ENCODE peak calls at places on chromosomes 1 and 21, in seven cellular contexts. P is cardiac muscle cell, U is GM12865, T is lung, N is uterus, A is suprapubic skin, C is MCF 10A. L is an unnamed sample.

GRCh38 chr21:36858320-36858957 is 108.0 kb downstream of the HLCS start:
- DNase-seq in P (no peak), U (no peak), T (peak; percentile 27), N (no peak), A (no peak), C (no peak), L (no peak)

GRCh38 chr1:70528591-70529333 is 117.7 kb downstream of the CTH start:
- DNase-seq in P (peak; percentile 41), U (peak; percentile 38), T (no peak), N (peak; percentile 30), A (no peak), C (peak; percentile 39), L (peak; percentile 38)

GRCh38 chr1:214378492-214378891 is 97.5 kb downstream of the SMYD2 start:
- DNase-seq in P (no peak), U (no peak), T (no peak), N (no peak), A (no peak), C (no peak), L (no peak)

GRCh38 chr1:163084330-163084729 is 15.2 kb downstream of the RGS4 start:
- DNase-seq in P (no peak), U (no peak), T (no peak), N (no peak), A (no peak), C (no peak), L (no peak)

GRCh38 chr1:35660581-35661473 is 19.5 kb upstream of the PSMB2 start:
- DNase-seq in P (peak; percentile 83), U (peak; percentile 21), T (no peak), N (no peak), A (no peak), C (peak; percentile 53), L (peak; percentile 58)

GRCh38 chr1:212814989-212815388 is 23.3 kb downstream of the TATDN3 start:
- DNase-seq in P (peak; percentile 21), U (no peak), T (no peak), N (no peak), A (no peak), C (peak; percentile 57), L (no peak)

GRCh38 chr1:22133928-22134324 is 9.0 kb downstream of the WNT4 start:
- DNase-seq in P (no peak), U (no peak), T (no peak), N (no peak), A (no peak), C (no peak), L (no peak)

GRCh38 chr21:32334980-32335471 is 36.4 kb downstream of the MRAP start:
- DNase-seq in P (no peak), U (no peak), T (no peak), N (no peak), A (no peak), C (no peak), L (no peak)

GRCh38 chr1:108320851-108321250 is 77.0 kb upstream of the NBPF4 start:
- DNase-seq in P (no peak), U (no peak), T (no peak), N (no peak), A (no peak), C (no peak), L (no peak)

GRCh38 chr1:205271277-205271676 is 43.5 kb downstream of the TMCC2 start:
- DNase-seq in P (peak; percentile 53), U (no peak), T (no peak), N (no peak), A (no peak), C (no peak), L (no peak)

GRCh38 chr21:38769253-38769780 is 36.4 kb upstream of the ETS2 start:
- DNase-seq in P (peak; percentile 25), U (no peak), T (no peak), N (no peak), A (no peak), C (no peak), L (no peak)

GRCh38 chr1:40384413-40384762 is 10.9 kb downstream of the SMAP2 start:
- DNase-seq in P (peak; percentile 25), U (peak; percentile 61), T (no peak), N (no peak), A (no peak), C (no peak), L (no peak)

DNA sequence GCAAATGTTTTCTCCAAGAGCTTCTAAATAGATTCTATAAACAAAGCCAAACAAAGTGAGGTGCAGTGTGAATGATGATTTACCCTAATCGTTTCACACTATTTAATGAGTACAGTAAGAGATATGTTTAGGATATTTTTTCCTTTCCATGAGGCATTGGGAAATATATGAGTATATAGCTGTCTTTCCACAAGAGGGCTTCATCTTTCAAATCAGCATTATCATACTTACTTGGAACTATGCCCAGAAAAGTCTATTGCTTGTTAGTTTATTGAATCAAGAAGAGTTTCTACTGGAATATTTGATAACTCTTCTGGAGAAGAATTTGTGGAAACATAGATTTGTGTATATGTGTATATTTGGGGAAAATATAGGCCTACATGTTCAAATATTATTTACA is 277.1 kb upstream of the BRINP3 start:
- DNase-seq in P (peak; percentile 75), U (no peak), T (no peak), N (no peak), A (no peak), C (peak; percentile 76), L (no peak)
- TF ChIP-seq CTCF in P (peak; percentile 16), U (no peak), T (no peak), N (no peak), A (no peak), C (peak; percentile 41), L (no peak)

DNA sequence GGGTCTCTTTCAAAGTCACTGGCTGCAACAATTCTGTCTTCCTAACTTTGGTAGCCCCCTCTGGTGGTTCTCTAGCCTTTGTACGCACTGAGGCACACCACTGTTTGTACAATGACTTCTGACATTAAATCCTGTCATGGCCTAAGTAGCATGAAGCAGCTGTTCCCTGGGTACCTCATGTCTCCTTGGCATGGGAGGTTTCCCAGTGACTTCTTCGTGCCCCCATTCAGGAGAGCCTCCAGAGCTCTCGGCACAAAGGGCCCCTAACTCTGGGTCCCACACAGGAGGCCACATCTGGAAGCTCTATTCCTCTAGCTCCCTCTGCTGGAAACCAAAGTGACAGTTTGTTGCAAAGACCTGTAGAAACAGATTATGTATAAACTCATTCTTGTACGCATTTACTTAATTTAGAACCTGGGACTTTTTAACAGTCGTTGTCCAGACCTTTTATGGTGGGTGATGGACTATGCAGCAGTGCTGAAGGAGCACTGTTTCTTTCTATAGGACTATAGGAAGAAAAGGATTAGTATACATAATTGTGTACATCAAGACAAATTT is 13.4 kb downstream of the SWT1 start:
- DNase-seq in P (peak; percentile 74), U (peak; percentile 63), T (no peak), N (peak; percentile 18), A (no peak), C (peak; percentile 84), L (peak; percentile 49)
- TF ChIP-seq CTCF in P (peak; percentile 78), U (peak; percentile 60), T (peak; percentile 30), N (peak; percentile 32), A (peak; percentile 44), C (peak; percentile 80), L (peak; percentile 64)

DNA sequence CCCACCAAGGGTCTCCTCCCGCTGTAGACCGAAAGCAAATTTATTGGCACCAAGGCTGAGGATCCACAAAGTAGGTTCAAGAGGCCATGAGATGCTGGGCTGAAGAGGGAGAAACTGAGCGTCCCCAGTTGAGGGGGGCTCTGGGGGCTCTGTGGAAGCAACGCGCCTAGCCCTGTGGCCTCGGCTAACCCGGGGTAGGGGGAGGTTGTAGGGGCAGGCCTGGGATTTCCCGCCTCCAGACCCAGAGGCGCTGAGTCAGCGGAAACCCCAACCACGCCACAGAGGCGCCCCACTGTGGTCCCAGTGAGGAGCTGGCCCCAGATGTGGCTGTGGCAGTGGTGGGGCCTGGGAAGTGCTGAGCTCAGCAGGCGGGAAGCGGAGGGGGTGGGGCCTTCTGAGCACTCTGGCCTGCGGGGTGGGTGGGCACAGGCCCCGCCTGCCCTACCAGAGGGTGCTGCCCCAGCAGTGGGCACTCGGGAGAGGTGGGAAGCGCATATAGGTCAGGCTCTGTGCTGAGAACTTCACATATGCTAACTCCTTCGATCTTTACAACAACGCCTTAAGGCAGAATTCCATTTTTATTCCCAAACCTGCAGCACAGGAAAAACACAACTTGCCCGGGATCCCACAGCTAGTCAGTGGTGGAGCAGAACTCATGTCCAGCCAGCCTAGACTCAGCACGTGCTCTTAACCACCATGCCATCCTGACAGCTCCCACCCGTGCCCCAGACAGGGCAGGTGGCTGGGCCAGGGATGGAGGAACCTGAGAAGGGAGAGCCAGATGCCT is 1.5 kb upstream of the COL16A1 start:
- DNase-seq in P (peak; percentile 77), U (peak; percentile 70), T (peak; percentile 37), N (peak; percentile 63), A (no peak), C (peak; percentile 66), L (peak; percentile 28)
- TF ChIP-seq CTCF in P (peak; percentile 42), U (peak; percentile 40), T (no peak), N (peak; percentile 49), A (peak; percentile 25), C (peak; percentile 25), L (no peak)

GRCh38 chr1:24861821-24862727 is 68.0 kb downstream of the RUNX3 start:
- DNase-seq in P (peak; percentile 22), U (no peak), T (peak; percentile 53), N (no peak), A (no peak), C (no peak), L (no peak)
- TF ChIP-seq CTCF in P (peak; percentile 27), U (no peak), T (no peak), N (no peak), A (no peak), C (no peak), L (no peak)

GRCh38 chr1:60825593-60825992 is 256.8 kb upstream of the NFIA start:
- DNase-seq in P (no peak), U (no peak), T (no peak), N (no peak), A (no peak), C (no peak), L (no peak)

GRCh38 chr1:60819302-60819701 is 263.1 kb upstream of the NFIA start:
- DNase-seq in P (no peak), U (no peak), T (no peak), N (no peak), A (no peak), C (no peak), L (no peak)

GRCh38 chr1:60823151-60823550 is 259.2 kb upstream of the NFIA start:
- DNase-seq in P (no peak), U (no peak), T (no peak), N (no peak), A (no peak), C (no peak), L (no peak)

GRCh38 chr1:60821156-60821555 is 261.2 kb upstream of the NFIA start:
- DNase-seq in P (no peak), U (no peak), T (no peak), N (no peak), A (no peak), C (no peak), L (no peak)

GRCh38 chr1:60822252-60822651 is 260.1 kb upstream of the NFIA start:
- DNase-seq in P (no peak), U (no peak), T (no peak), N (no peak), A (no peak), C (no peak), L (no peak)
- TF ChIP-seq CTCF in P (no peak), U (no peak), T (no peak), N (no peak), A (no peak), C (no peak), L (no peak)

GRCh38 chr1:7824701-7825100 is 28.2 kb downstream of the UTS2 start:
- DNase-seq in P (no peak), U (no peak), T (no peak), N (no peak), A (no peak), C (no peak), L (no peak)
- TF ChIP-seq CTCF in P (no peak), U (no peak), T (no peak), N (no peak), A (no peak), C (no peak), L (no peak)